ENCODE peak calls at places on chromosome 12, in four cellular contexts. D is Kasumi-1, G is nephron progenitor cell, F is WTC11. Q is an unnamed sample.

GRCh38 chr12:97968641-97969171 is 506.1 kb downstream of the RMST start:
- DNase-seq in D (no peak), G (no peak), F (no peak), Q (peak)

GRCh38 chr12:51847830-51848727 is at the start of gene FIGNL2:
- DNase-seq in D (no peak), G (peak), F (peak), Q (no peak)

GRCh38 chr12:64687816-64688599 is 71.2 kb downstream of the GNS start:
- DNase-seq in D (no peak), G (no peak), F (no peak), Q (no peak)

GRCh38 chr12:52082026-52082667 is 2.6 kb downstream of the SMIM41 start:
- DNase-seq in D (no peak), G (peak), F (no peak), Q (no peak)

GRCh38 chr12:39839072-39839471 is 219.5 kb upstream of the ABCD2 start:
- DNase-seq in D (no peak), G (no peak), F (no peak), Q (no peak)

GRCh38 chr12:2574536-2574935 is 220.2 kb upstream of the FKBP4 start:
- DNase-seq in D (no peak), G (no peak), F (no peak), Q (no peak)

GRCh38 chr12:107442593-107442992 is 243.0 kb upstream of the PWP1 start:
- DNase-seq in D (no peak), G (no peak), F (no peak), Q (no peak)

GRCh38 chr12:43154498-43155045 is 397.4 kb downstream of the ADAMTS20 start:
- DNase-seq in D (no peak), G (no peak), F (no peak), Q (no peak)

GRCh38 chr12:49933793-49934192 is 16.7 kb upstream of the AQP2 start:
- DNase-seq in D (no peak), G (no peak), F (no peak), Q (no peak)

GRCh38 chr12:26113194-26113654 is 11.6 kb downstream of the BHLHE41 start:
- DNase-seq in D (no peak), G (no peak), F (no peak), Q (peak)

GRCh38 chr12:51832708-51833107 is 15.8 kb downstream of the FIGNL2 start:
- DNase-seq in D (peak), G (no peak), F (no peak), Q (no peak)

GRCh38 chr12:16281157-16281556 is 3.7 kb upstream of the SLC15A5 start:
- DNase-seq in D (no peak), G (no peak), F (no peak), Q (no peak)

GRCh38 chr12:16076553-16076952 is 165.4 kb downstream of the DERA start:
- DNase-seq in D (peak), G (peak), F (no peak), Q (peak)

GRCh38 chr12:108845696-108846095 is 11.7 kb downstream of the SSH1 start:
- DNase-seq in D (no peak), G (no peak), F (no peak), Q (no peak)